ENCODE peak calls at places on chromosomes 6 and 20, in seven cellular contexts. K, V, Z, D, S, C and T are unnamed samples.

GRCh38 chr6:135209803-135210202 is 28.7 kb downstream of the MYB start:
- DNase-seq in K (no peak), V (no peak), Z (no peak), D (no peak), S (no peak), C (no peak), T (no peak)

GRCh38 chr6:4817551-4817950 is 41.3 kb downstream of the CDYL start:
- DNase-seq in K (no peak), V (no peak), Z (no peak), D (no peak), S (no peak), C (no peak), T (no peak)

GRCh38 chr6:91221072-91221471 is 634.2 kb upstream of the MAP3K7 start:
- DNase-seq in K (no peak), V (no peak), Z (no peak), D (no peak), S (no peak), C (no peak), T (no peak)

GRCh38 chr6:167056370-167056769 is 57.2 kb downstream of the CEP43 start:
- DNase-seq in K (no peak), V (peak; percentile 29), Z (no peak), D (no peak), S (no peak), C (no peak), T (no peak)

GRCh38 chr6:83057705-83058321 is 7.8 kb downstream of the UBE3D start:
- DNase-seq in K (no peak), V (no peak), Z (peak; percentile 18), D (no peak), S (no peak), C (peak; percentile 56), T (no peak)

GRCh38 chr6:166006593-166007301 is 160.9 kb downstream of the TBXT start:
- DNase-seq in K (no peak), V (no peak), Z (no peak), D (no peak), S (no peak), C (no peak), T (no peak)

GRCh38 chr6:28922841-28923317 is 906 bp downstream of the TRIM27 start:
- DNase-seq in K (no peak), V (peak; percentile 46), Z (peak; percentile 29), D (no peak), S (peak; percentile 20), C (peak; percentile 53), T (no peak)

GRCh38 chr6:151765444-151765886 is 42.0 kb upstream of the ESR1 start:
- DNase-seq in K (no peak), V (peak; percentile 35), Z (no peak), D (peak; percentile 2), S (no peak), C (peak; percentile 22), T (no peak)

GRCh38 chr20:35133735-35134134 is 13.4 kb downstream of the EDEM2 start:
- DNase-seq in K (no peak), V (no peak), Z (no peak), D (no peak), S (no peak), C (no peak), T (no peak)

GRCh38 chr20:22180244-22180643 is 404.1 kb downstream of the FOXA2 start:
- DNase-seq in K (no peak), V (no peak), Z (no peak), D (no peak), S (no peak), C (no peak), T (no peak)

GRCh38 chr6:16334671-16335070 is 96.3 kb downstream of the GMPR start:
- DNase-seq in K (peak; percentile 76), V (no peak), Z (no peak), D (no peak), S (no peak), C (no peak), T (no peak)

GRCh38 chr6:169320013-169320412 is 66.4 kb upstream of the THBS2 start:
- DNase-seq in K (no peak), V (no peak), Z (no peak), D (no peak), S (no peak), C (no peak), T (no peak)

GRCh38 chr20:840858-841567 is 7.5 kb downstream of the FAM110A start:
- DNase-seq in K (no peak), V (no peak), Z (peak; percentile 43), D (no peak), S (no peak), C (peak; percentile 22), T (no peak)

GRCh38 chr6:52689857-52690256 is 18.9 kb downstream of the TMEM14A start:
- DNase-seq in K (no peak), V (no peak), Z (no peak), D (no peak), S (no peak), C (no peak), T (no peak)

GRCh38 chr20:36435799-36436541 is 105.3 kb upstream of the MYL9 start:
- DNase-seq in K (peak; percentile 81), V (peak; percentile 78), Z (peak; percentile 47), D (no peak), S (peak; percentile 80), C (peak; percentile 54), T (no peak)

GRCh38 chr20:2507464-2507863 is 1.3 kb downstream of the ZNF343 start:
- DNase-seq in K (no peak), V (no peak), Z (no peak), D (no peak), S (no peak), C (no peak), T (no peak)

GRCh38 chr6:79801362-79801761 is 146.0 kb downstream of the ELOVL4 start:
- DNase-seq in K (no peak), V (no peak), Z (no peak), D (no peak), S (no peak), C (no peak), T (no peak)

GRCh38 chr6:26172496-26172958 is 85.3 kb downstream of the HFE start:
- DNase-seq in K (no peak), V (peak; percentile 46), Z (no peak), D (no peak), S (no peak), C (peak; percentile 57), T (no peak)

GRCh38 chr6:90573624-90574023 is 13.2 kb downstream of the MAP3K7 start:
- DNase-seq in K (no peak), V (no peak), Z (no peak), D (no peak), S (no peak), C (no peak), T (no peak)

GRCh38 chr6:72784581-72784980 is 162.7 kb downstream of the KCNQ5 start:
- DNase-seq in K (no peak), V (no peak), Z (no peak), D (no peak), S (no peak), C (no peak), T (no peak)

GRCh38 chr6:29995346-29995777 is 53.0 kb downstream of the HLA-A start:
- DNase-seq in K (no peak), V (no peak), Z (no peak), D (no peak), S (no peak), C (no peak), T (no peak)

GRCh38 chr6:15484115-15484514 is 178.7 kb downstream of the DTNBP1 start:
- DNase-seq in K (no peak), V (no peak), Z (no peak), D (no peak), S (no peak), C (no peak), T (no peak)

GRCh38 chr6:21500314-21500713 is 93.2 kb upstream of the SOX4 start:
- DNase-seq in K (no peak), V (no peak), Z (no peak), D (no peak), S (no peak), C (peak; percentile 85), T (no peak)

GRCh38 chr6:87483929-87484328 is 11.2 kb downstream of the SLC35A1 start:
- DNase-seq in K (no peak), V (no peak), Z (no peak), D (no peak), S (no peak), C (no peak), T (no peak)

GRCh38 chr20:11780765-11781369 is 136.8 kb upstream of the BTBD3 start:
- DNase-seq in K (no peak), V (no peak), Z (no peak), D (no peak), S (no peak), C (no peak), T (no peak)

GRCh38 chr6:36976931-36977330 is 9.1 kb downstream of the MTCH1 start:
- DNase-seq in K (no peak), V (no peak), Z (no peak), D (no peak), S (no peak), C (no peak), T (no peak)